ENCODE peak calls at places on chromosomes 5 and 9, in nine cellular contexts. Z, K, Q, P, A, M, C, T and O are unnamed samples.

GRCh38 chr5:55096860-55097259 is 5.6 kb upstream of the GZMA start:
- DNase-seq in C (peak; percentile 25), A (peak; percentile 78), Q (no peak), M (no peak), T (no peak), Z (no peak), P (no peak), K (peak; percentile 61), O (no peak)

GRCh38 chr9:136267261-136268111 is 21.9 kb upstream of the QSOX2 start:
- DNase-seq in K (peak; percentile 91), P (peak; percentile 80), Q (peak; percentile 85), Z (peak; percentile 78), T (peak; percentile 58), M (peak; percentile 72), C (peak; percentile 70), A (peak; percentile 85), O (peak; percentile 89)

GRCh38 chr9:77215874-77216273 is 38.5 kb downstream of the VPS13A start:
- DNase-seq in K (no peak), P (no peak), M (peak; percentile 8), C (peak; percentile 12), T (no peak), Z (peak; percentile 55), A (no peak), Q (peak; percentile 19), O (peak; percentile 40)

GRCh38 chr9:134981001-134981400 is 63.3 kb upstream of the FCN1 start:
- DNase-seq in C (no peak), Q (no peak), K (peak; percentile 39), M (no peak), T (no peak), P (peak; percentile 14), Z (no peak), A (no peak), O (no peak)

GRCh38 chr5:172361566-172362238 is 78.1 kb upstream of the UBTD2 start:
- DNase-seq in K (no peak), P (no peak), Z (peak; percentile 100), T (peak; percentile 88), M (peak; percentile 91), C (no peak), A (no peak), Q (no peak), O (peak; percentile 94)

GRCh38 chr5:58459276-58459859 is 518 bp downstream of the PLK2 start:
- DNase-seq in T (no peak), Z (peak; percentile 38), M (no peak), C (peak; percentile 46), Q (peak; percentile 68), K (no peak), P (peak; percentile 41), A (no peak), O (peak; percentile 57)

GRCh38 chr5:142827934-142828576 is 57.9 kb downstream of the ARHGAP26 start:
- DNase-seq in Z (peak; percentile 59), P (no peak), K (no peak), M (peak; percentile 66), T (peak; percentile 56), A (no peak), C (no peak), Q (no peak), O (no peak)

GRCh38 chr5:58184910-58185309 is 275.0 kb downstream of the PLK2 start:
- DNase-seq in Z (peak; percentile 50), Q (no peak), C (no peak), P (no peak), M (peak; percentile 74), T (peak; percentile 61), A (no peak), K (no peak), O (no peak)

GRCh38 chr5:138543730-138544104 is 681 bp upstream of the ETF1 start:
- DNase-seq in T (peak; percentile 80), K (no peak), Q (no peak), Z (no peak), A (no peak), P (no peak), M (no peak), C (no peak), O (no peak)

GRCh38 chr9:27572566-27572917 is 739 bp downstream of the C9orf72 start:
- DNase-seq in M (peak; percentile 44), K (peak; percentile 86), Z (no peak), T (peak; percentile 23), P (no peak), A (no peak), Q (peak; percentile 63), C (peak; percentile 63), O (peak; percentile 16)

GRCh38 chr5:95392593-95393182 is 1.5 kb downstream of the FAM81B start:
- DNase-seq in P (no peak), T (peak; percentile 17), M (peak; percentile 33), C (peak; percentile 1), K (no peak), A (no peak), Q (peak; percentile 76), Z (no peak), O (peak; percentile 16)

GRCh38 chr9:72305102-72305546 is 59.9 kb downstream of the ZFAND5 start:
- DNase-seq in Z (peak; percentile 92), C (peak; percentile 99), T (peak; percentile 61), A (no peak), K (peak; percentile 92), M (peak; percentile 66), P (peak; percentile 88), Q (peak; percentile 59), O (peak; percentile 37)

GRCh38 chr9:121197135-121197534 is 4.5 kb downstream of the RAB14 start:
- DNase-seq in Z (no peak), Q (no peak), T (no peak), K (no peak), P (no peak), C (no peak), M (no peak), A (no peak), O (no peak)

GRCh38 chr9:14347408-14348224 is 33.7 kb upstream of the NFIB start:
- DNase-seq in A (no peak), C (peak; percentile 39), Q (peak; percentile 76), P (no peak), T (no peak), K (no peak), Z (no peak), M (peak; percentile 49), O (peak; percentile 81)

GRCh38 chr9:14346826-14347407 is 33.0 kb upstream of the NFIB start:
- DNase-seq in Q (peak; percentile 54), C (no peak), Z (no peak), P (no peak), K (no peak), T (no peak), A (no peak), M (no peak), O (peak; percentile 45)

GRCh38 chr9:14349141-14349817 is 35.3 kb upstream of the NFIB start:
- DNase-seq in C (peak; percentile 12), T (no peak), Q (no peak), M (peak; percentile 37), K (no peak), A (no peak), P (no peak), Z (no peak), O (no peak)

GRCh38 chr9:14349818-14350333 is 35.9 kb upstream of the NFIB start:
- DNase-seq in Q (no peak), M (no peak), P (no peak), A (no peak), T (no peak), Z (no peak), K (no peak), C (no peak), O (no peak)

DNA sequence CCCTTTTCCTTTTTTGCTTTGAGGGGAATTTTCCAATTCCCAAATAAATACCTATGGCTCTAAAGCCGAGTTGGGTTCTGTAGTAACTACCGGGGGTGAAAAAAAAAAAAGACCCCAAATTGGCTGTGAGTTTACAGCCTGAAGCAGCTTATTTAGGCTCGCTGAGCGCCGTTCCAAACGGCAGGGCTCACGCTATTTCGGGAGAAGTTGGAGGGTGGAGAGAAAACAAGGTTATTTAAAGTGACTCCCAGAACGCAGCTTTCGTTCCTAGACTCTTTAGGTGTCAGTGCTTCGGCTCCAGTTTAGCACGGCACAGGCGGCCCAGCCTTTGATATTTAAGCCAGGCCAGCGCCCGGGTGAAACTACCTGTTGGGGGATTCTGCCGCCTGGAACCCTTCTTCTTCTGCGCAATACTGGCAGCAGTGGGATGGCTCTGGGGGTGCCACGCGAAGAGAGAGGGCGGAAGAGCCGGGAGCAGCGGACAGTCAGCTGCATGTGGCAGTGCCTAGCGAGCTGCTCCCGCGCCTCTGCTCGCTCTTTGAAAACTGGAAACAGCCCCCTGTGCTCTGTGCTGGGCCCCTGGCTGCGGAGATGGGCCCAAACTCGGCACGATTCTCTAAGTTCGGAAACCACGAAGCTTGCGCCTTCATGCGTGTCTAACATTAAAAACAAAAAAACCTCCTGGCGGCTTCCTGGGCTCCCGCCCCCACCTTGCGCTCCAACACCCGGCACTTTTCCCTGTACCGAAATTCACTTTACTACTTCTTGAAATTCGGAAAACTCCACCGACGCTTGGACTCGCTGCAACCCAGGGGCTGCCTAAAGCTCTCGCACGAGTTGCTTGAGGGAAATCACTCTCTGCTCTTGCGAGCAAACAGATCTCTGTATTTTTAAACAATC is 34.5 kb upstream of the NFIB start:
- DNase-seq in M (no peak), Q (peak; percentile 75), T (no peak), Z (no peak), P (no peak), K (no peak), A (no peak), C (peak; percentile 19), O (peak; percentile 60)
- H3K4me1 ChIP-seq in M (no peaks in the 10 kb centered on the region), Q (peaks cover 66% of the 10 kb centered on the region), T (peaks cover 42% of the 10 kb centered on the region), Z (peaks cover 2% of the 10 kb centered on the region), P (no peaks in the 10 kb centered on the region), K (no peaks in the 10 kb centered on the region), A (no peaks in the 10 kb centered on the region), C (no peaks in the 10 kb centered on the region), O (peaks cover 23% of the 10 kb centered on the region)

GRCh38 chr9:97766092-97766491 is 69.0 kb upstream of the XPA start:
- DNase-seq in Q (no peak), K (no peak), M (peak; percentile 36), P (no peak), T (peak; percentile 24), C (no peak), A (no peak), Z (peak; percentile 72), O (peak; percentile 13)
- H3K36me3 ChIP-seq in Q (no peaks in the 10 kb centered on the region), K (no peaks in the 10 kb centered on the region), M (no peaks in the 10 kb centered on the region), P (no peaks in the 10 kb centered on the region), T (no peaks in the 10 kb centered on the region), C (no peaks in the 10 kb centered on the region), A (no peaks in the 10 kb centered on the region), Z (no peaks in the 10 kb centered on the region), O (no peaks in the 10 kb centered on the region)

DNA sequence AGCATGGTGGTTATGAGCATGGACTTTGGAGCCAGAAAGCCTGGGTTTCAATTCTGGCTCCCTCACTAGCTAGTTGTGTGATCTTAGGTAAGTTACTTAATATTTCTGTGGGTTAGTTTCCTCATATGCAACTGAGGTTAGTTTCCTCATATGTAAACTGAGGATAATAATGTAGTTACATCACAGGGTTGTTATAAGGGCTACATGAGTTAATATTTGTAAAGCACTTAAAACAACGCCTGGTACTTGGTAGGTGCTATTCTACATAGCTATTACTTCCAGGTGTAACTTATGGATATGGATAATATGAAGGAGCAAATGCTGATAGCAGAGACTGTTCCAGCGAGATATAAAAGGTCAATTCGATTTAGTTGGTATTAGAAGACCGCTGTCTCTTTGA is 69.4 kb upstream of the POU5F2 start:
- DNase-seq in Q (no peak), K (no peak), Z (no peak), T (no peak), P (no peak), C (no peak), M (no peak), A (no peak), O (no peak)
- H3K4me3 ChIP-seq in Q (no peak overlapping the region), K (no peak overlapping the region), Z (no peak overlapping the region), T (no peak overlapping the region), P (no peak overlapping the region), C (no peak overlapping the region), M (no peak overlapping the region), A (no peak overlapping the region), O (no peak overlapping the region)

DNA sequence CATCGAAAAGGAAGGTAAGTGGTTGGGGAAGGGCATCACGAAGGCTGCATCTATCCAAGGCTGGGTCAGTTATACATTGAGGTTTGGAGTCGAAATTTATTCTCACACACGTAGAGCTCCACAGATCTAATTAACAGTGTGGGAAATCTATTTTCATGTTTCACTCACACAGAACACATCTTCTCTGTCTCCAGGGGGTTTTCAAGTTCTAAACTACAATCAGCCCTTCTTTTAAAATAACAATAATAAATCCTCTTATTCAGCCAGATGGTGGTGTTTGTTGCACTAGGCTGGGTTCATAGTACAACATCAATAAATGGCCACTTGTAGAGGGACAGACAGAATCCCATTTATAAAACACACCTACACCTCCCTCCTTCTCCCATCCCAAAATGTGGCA is 174.5 kb upstream of the KLF9 start:
- DNase-seq in K (no peak), P (no peak), T (no peak), M (no peak), C (no peak), A (no peak), Q (no peak), Z (no peak), O (peak; percentile 11)
- H3K4me1 ChIP-seq in K (no peaks in the 10 kb centered on the region), P (no peaks in the 10 kb centered on the region), T (peaks cover 46% of the 10 kb centered on the region), M (peaks cover 21% of the 10 kb centered on the region), C (no peaks in the 10 kb centered on the region), A (no peaks in the 10 kb centered on the region), Q (no peaks in the 10 kb centered on the region), Z (peaks cover 26% of the 10 kb centered on the region), O (peaks cover 12% of the 10 kb centered on the region)